ENCODE peak calls at places on chromosome 22, in six cellular contexts. U is GM04504, B is NCI-H748 treated with DMSO at 0.1 percent for 48 hours, E is coronary artery, Q is amniotic stem cell, Z is GM20000. G is an unnamed sample.
A peak's percentile ranks its signal among the peaks of the same experiment; 100 is the strongest.

GRCh38 chr22:49800408-49801238 is 27.1 kb downstream of the BRD1 start:
- DNase-seq in U (no peak), B (no peak), E (no peak), Q (no peak), Z (no peak), G (no peak)

GRCh38 chr22:27620367-27621154 is 181.0 kb downstream of the MN1 start:
- DNase-seq in U (no peak), B (no peak), E (no peak), Q (no peak), Z (no peak), G (no peak)

GRCh38 chr22:40534379-40535188 is 101.9 kb downstream of the MRTFA start:
- DNase-seq in U (no peak), B (no peak), E (no peak), Q (no peak), Z (peak; percentile 46), G (no peak)

GRCh38 chr22:21000215-21000986 is 1.5 kb downstream of the THAP7 start:
- DNase-seq in U (no peak), B (no peak), E (no peak), Q (no peak), Z (no peak), G (no peak)

GRCh38 chr22:46681010-46681409 is 57.0 kb downstream of the CERK start:
- DNase-seq in U (no peak), B (no peak), E (no peak), Q (no peak), Z (peak; percentile 76), G (peak; percentile 59)

GRCh38 chr22:38012604-38013072 is 28.3 kb upstream of the SOX10 start:
- DNase-seq in U (no peak), B (no peak), E (no peak), Q (no peak), Z (no peak), G (no peak)

GRCh38 chr22:44276706-44277403 is 35.9 kb downstream of the SHISAL1 start:
- DNase-seq in U (no peak), B (no peak), E (no peak), Q (no peak), Z (no peak), G (no peak)

GRCh38 chr22:27372969-27373670 is 428.4 kb downstream of the MN1 start:
- DNase-seq in U (no peak), B (peak; percentile 79), E (no peak), Q (no peak), Z (no peak), G (no peak)

GRCh38 chr22:29716814-29717213 is 3.0 kb upstream of the CABP7 start:
- DNase-seq in U (peak; percentile 48), B (no peak), E (no peak), Q (no peak), Z (peak; percentile 71), G (no peak)

GRCh38 chr22:39706406-39707150 is 136.0 kb downstream of the CACNA1I start:
- DNase-seq in U (no peak), B (no peak), E (no peak), Q (no peak), Z (no peak), G (no peak)

GRCh38 chr22:39525658-39525975 is 5.3 kb downstream of the ATF4 start:
- DNase-seq in U (no peak), B (no peak), E (no peak), Q (no peak), Z (no peak), G (no peak)

G was measured in germinal center.